ENCODE peak calls at places on chromosome 20, in four cellular contexts. X is trophoblast cell, P is mesendoderm, E is neuronal stem cell. D is an unnamed sample. For H3K4me1, the result is how much of the 10 kb centered on the place peaks cover.

GRCh38 chr20:13220194-13220856 is 749 bp upstream of the ISM1 start:
- DNase-seq in X (peak), P (peak), E (peak), D (peak)

GRCh38 chr20:32753731-32754130 is 8.5 kb upstream of the DNMT3B start:
- DNase-seq in X (no peak), P (no peak), E (no peak), D (no peak)

GRCh38 chr20:44398303-44398702 is 42.8 kb downstream of the HNF4A start:
- DNase-seq in X (peak), P (no peak), E (no peak), D (no peak)

GRCh38 chr20:58081842-58082241 is 146.6 kb downstream of the ANKRD60 start:
- DNase-seq in X (no peak), P (no peak), E (no peak), D (no peak)

GRCh38 chr20:13029687-13030510 is 21.1 kb downstream of the SPTLC3 start:
- DNase-seq in X (peak), P (peak), E (no peak), D (peak)

GRCh38 chr20:34904202-34904621 is 27.8 kb downstream of the ACSS2 start:
- DNase-seq in X (no peak), P (no peak), E (no peak), D (no peak)

GRCh38 chr20:59217794-59218193 is 54.2 kb downstream of the ZNF831 start:
- DNase-seq in X (no peak), P (no peak), E (no peak), D (no peak)

GRCh38 chr20:47557791-47558190 is 56.1 kb downstream of the NCOA3 start:
- DNase-seq in X (no peak), P (no peak), E (no peak), D (no peak)

GRCh38 chr20:46128310-46129151 is 10.4 kb downstream of the CD40 start:
- DNase-seq in X (no peak), P (peak), E (peak), D (peak)

GRCh38 chr20:51569815-51570741 is 27.6 kb upstream of the NFATC2 start:
- DNase-seq in X (no peak), P (no peak), E (no peak), D (peak)

GRCh38 chr20:20368414-20369352 is 779 bp downstream of the INSM1 start:
- DNase-seq in X (no peak), P (no peak), E (no peak), D (no peak)

GRCh38 chr20:5788385-5788895 is 38.2 kb downstream of the SHLD1 start:
- DNase-seq in X (peak), P (peak), E (peak), D (peak)

GRCh38 chr20:60269571-60270162 is 311.4 kb downstream of the CDH26 start:
- DNase-seq in X (no peak), P (no peak), E (no peak), D (no peak)

GRCh38 chr20:60262967-60263603 is 304.9 kb downstream of the CDH26 start:
- DNase-seq in X (peak), P (peak), E (peak), D (no peak)

GRCh38 chr20:60268502-60268901 is 310.3 kb downstream of the CDH26 start:
- DNase-seq in X (no peak), P (no peak), E (no peak), D (no peak)

GRCh38 chr20:60264024-60264709 is 305.9 kb downstream of the CDH26 start:
- DNase-seq in X (no peak), P (no peak), E (no peak), D (no peak)

DNA sequence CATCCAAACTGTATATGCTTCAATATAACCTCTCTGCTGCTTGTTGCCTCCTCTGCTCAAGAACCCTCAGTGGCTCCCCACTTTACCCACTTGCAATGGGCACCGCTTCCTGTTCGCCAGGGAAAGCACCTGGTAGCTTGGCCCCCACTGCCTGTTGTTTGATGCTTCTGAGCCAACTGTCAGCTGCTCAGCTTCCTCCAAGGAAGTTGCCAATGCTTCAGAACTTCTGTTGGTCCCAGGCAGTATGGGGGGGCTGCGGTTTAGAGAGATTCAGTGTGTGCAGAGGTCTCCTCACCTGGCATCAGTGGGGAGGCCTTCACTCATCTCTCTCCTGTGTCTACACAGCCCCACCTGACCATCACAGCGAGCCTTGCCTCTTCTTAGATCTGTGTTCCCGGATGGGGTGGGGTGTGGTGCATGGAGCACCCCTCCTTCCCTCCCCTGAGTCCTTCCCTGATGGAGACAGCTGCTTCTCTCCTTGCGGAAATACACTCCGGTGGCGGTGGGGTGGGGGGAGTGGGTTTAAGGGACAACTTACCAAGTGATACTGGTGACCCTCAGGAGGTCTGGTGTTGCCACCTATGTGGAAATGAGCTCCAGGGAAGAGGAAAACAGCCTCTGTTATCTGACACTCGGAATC is 308.1 kb downstream of the CDH26 start:
- DNase-seq in X (no peak), P (no peak), E (no peak), D (no peak)
- H3K4me1 ChIP-seq in X (under half), P (under half), E (under half), D (under half)

GRCh38 chr20:50393990-50394561 is 116.1 kb upstream of the PTPN1 start:
- DNase-seq in X (no peak), P (no peak), E (no peak), D (no peak)

GRCh38 chr20:50393242-50393641 is 116.9 kb upstream of the PTPN1 start:
- DNase-seq in X (no peak), P (no peak), E (no peak), D (no peak)

GRCh38 chr20:50395258-50395729 is 114.9 kb upstream of the PTPN1 start:
- DNase-seq in X (no peak), P (no peak), E (no peak), D (peak)

GRCh38 chr20:50395914-50396488 is 114.2 kb upstream of the PTPN1 start:
- DNase-seq in X (no peak), P (no peak), E (no peak), D (no peak)

GRCh38 chr20:50394569-50394968 is 115.6 kb upstream of the PTPN1 start:
- DNase-seq in X (no peak), P (no peak), E (no peak), D (no peak)
- H3K23ac ChIP-seq in X (no peak), P (no peak), E (no peak), D (no peak)

DNA sequence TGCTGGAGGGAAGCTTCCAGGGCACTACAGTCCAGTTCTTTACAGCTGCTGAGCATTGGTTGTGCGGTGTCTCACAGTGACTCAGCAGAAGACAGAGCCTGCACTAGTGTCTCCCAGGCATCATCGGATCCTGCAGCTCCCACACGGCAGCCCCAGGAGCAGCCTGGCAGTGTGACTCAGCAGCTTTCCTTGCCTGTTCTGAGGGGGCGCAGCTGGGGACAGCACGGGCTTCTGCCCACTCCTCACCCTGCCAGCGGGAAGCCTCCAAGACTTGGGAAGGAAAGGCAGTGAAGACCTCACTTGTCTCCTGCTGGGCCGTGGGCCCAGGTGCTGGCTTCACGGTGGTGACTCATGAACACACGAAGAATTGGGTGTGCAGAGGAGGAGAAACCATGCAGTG is 165.4 kb downstream of the SYNDIG1 start:
- DNase-seq in X (no peak), P (peak), E (no peak), D (peak)
- H4K8ac ChIP-seq in X (no peak), P (no peak), E (no peak), D (peak)

DNA sequence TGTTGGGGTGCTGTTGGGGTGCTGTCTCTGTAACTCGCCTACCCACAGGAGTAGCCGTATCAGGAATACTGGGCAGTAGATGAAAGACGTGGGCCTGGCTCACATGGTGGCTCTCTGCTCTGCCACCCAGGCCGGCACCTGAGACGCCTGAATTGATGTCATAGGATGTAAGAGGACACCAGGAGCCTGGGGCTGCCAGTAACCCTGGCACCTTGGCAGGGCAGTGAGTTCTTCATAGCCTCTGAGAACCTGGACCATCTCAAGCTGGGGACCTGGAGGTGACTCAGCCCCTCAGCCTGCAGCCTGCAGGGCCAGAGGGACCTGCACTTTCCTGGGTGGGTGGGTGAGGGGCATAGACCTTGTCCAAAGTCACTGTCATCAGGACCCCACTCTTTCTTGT is 94.2 kb upstream of the RNF24 start:
- DNase-seq in X (no peak), P (no peak), E (no peak), D (no peak)
- H3K4me1 ChIP-seq in X (under half), P (under half), E (under half), D (under half)

DNA sequence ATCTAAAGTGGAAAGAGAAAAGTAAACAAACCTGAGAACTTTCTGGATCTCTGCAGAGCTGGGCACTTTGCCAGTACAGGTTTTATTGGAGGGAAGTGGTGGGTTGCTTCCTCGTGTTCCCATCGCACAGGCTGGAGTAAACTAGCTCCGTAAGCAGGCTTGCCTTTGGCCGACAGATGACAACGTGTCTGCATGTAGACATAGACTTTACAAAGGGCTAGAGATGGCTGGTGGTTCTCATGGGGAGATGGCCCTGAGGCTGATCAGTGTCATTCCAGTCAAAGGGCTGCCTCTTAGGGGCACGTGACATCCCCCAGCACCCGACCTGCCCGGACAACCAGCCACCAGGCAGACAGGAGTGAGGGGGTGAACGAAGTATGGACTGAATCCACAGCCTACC is 98.8 kb downstream of the YTHDF1 start:
- DNase-seq in X (no peak), P (no peak), E (no peak), D (no peak)
- H3K23ac ChIP-seq in X (no peak), P (no peak), E (peak), D (no peak)

GRCh38 chr20:2163757-2164156 is 62.1 kb downstream of the STK35 start:
- DNase-seq in X (no peak), P (no peak), E (no peak), D (no peak)

GRCh38 chr20:2162125-2162822 is 60.6 kb downstream of the STK35 start:
- DNase-seq in X (no peak), P (no peak), E (no peak), D (no peak)

GRCh38 chr20:2162823-2163166 is 61.2 kb downstream of the STK35 start:
- DNase-seq in X (no peak), P (no peak), E (no peak), D (no peak)

GRCh38 chr20:2164421-2164820 is 62.8 kb downstream of the STK35 start:
- DNase-seq in X (no peak), P (no peak), E (no peak), D (no peak)

GRCh38 chr20:2163312-2163711 is 61.7 kb downstream of the STK35 start:
- DNase-seq in X (no peak), P (no peak), E (no peak), D (no peak)
- H4K8ac ChIP-seq in X (no peak), P (no peak), E (no peak), D (no peak)

D was measured in mesenchymal stem cell.